ENCODE peak calls at places on chromosomes 1 and 21, in nine cellular contexts. D is NCI-H2029 treated with DMSO at 0.1 percent for 48 hours, O is Ammon's horn, X is esophagus squamous epithelium, U is NCI-H510A, Z is GM03348, Y is NB4, J is renal cortical epithelial cell, S is coronary artery. M is an unnamed sample.

GRCh38 chr1:154178006-154178405 is 13.9 kb downstream of the TPM3 start:
- DNase-seq in D (no peak), O (peak), X (no peak), U (no peak), Z (no peak), Y (peak), J (no peak), S (no peak), M (no peak)

GRCh38 chr1:21922103-21923014 is 14.8 kb downstream of the HSPG2 start:
- DNase-seq in D (no peak), O (no peak), X (no peak), U (no peak), Z (no peak), Y (no peak), J (peak), S (no peak), M (no peak)

GRCh38 chr21:44881586-44881939 is 8.1 kb upstream of the PTTG1IP start:
- DNase-seq in D (no peak), O (no peak), X (no peak), U (no peak), Z (no peak), Y (peak), J (no peak), S (no peak), M (no peak)

GRCh38 chr1:51575406-51576084 is 41.3 kb upstream of the OSBPL9 start:
- DNase-seq in D (no peak), O (no peak), X (no peak), U (no peak), Z (no peak), Y (peak), J (no peak), S (no peak), M (no peak)

GRCh38 chr21:26982767-26983166 is 15.9 kb upstream of the ADAMTS5 start:
- DNase-seq in D (no peak), O (no peak), X (no peak), U (no peak), Z (no peak), Y (no peak), J (peak), S (no peak), M (no peak)

GRCh38 chr1:47991698-47992097 is 5.5 kb downstream of the TRABD2B start:
- DNase-seq in D (no peak), O (no peak), X (no peak), U (no peak), Z (no peak), Y (no peak), J (no peak), S (no peak), M (no peak)

GRCh38 chr1:39272027-39272790 is 67.7 kb downstream of the MACF1 start:
- DNase-seq in D (peak), O (peak), X (no peak), U (peak), Z (no peak), Y (no peak), J (no peak), S (no peak), M (peak)

GRCh38 chr1:156055649-156056048 is 1.1 kb downstream of the LAMTOR2 start:
- DNase-seq in D (no peak), O (no peak), X (no peak), U (no peak), Z (no peak), Y (peak), J (no peak), S (no peak), M (no peak)

GRCh38 chr1:12450090-12450764 is 167.8 kb downstream of the DHRS3 start:
- DNase-seq in D (peak), O (peak), X (no peak), U (peak), Z (no peak), Y (no peak), J (no peak), S (no peak), M (no peak)

GRCh38 chr1:168121314-168122029 is 15.3 kb downstream of the GPR161 start:
- DNase-seq in D (no peak), O (peak), X (no peak), U (no peak), Z (peak), Y (no peak), J (peak), S (peak), M (no peak)

GRCh38 chr21:45289655-45290515 is 2.2 kb upstream of the POFUT2 start:
- DNase-seq in D (no peak), O (no peak), X (no peak), U (no peak), Z (no peak), Y (peak), J (no peak), S (peak), M (no peak)

GRCh38 chr1:178168535-178168934 is 74.6 kb downstream of the RASAL2 start:
- DNase-seq in D (no peak), O (peak), X (no peak), U (no peak), Z (no peak), Y (peak), J (peak), S (no peak), M (no peak)

GRCh38 chr1:236810018-236810417 is 14.9 kb downstream of the MTR start:
- DNase-seq in D (no peak), O (no peak), X (no peak), U (no peak), Z (no peak), Y (no peak), J (no peak), S (no peak), M (no peak)

GRCh38 chr1:89719502-89720306 is 86.8 kb downstream of the LRRC8C start:
- DNase-seq in D (no peak), O (no peak), X (no peak), U (no peak), Z (no peak), Y (peak), J (peak), S (no peak), M (peak)